ENCODE peak calls at places on chromosomes 7 and 10, in nine cellular contexts. F, U, L, M, R, S, E, G and P are unnamed samples.

GRCh38 chr10:83886871-83887270 is 252.4 kb upstream of the GHITM start:
- DNase-seq in R (no peak), G (no peak), U (no peak), E (no peak), F (no peak), S (no peak), L (no peak), M (no peak), P (no peak)

GRCh38 chr7:78924581-78924980 is 528.9 kb downstream of the MAGI2 start:
- DNase-seq in E (no peak), G (no peak), L (no peak), M (no peak), U (no peak), F (no peak), S (no peak), R (peak), P (no peak)

GRCh38 chr10:130354976-130355795 is 219.0 kb downstream of the GLRX3 start:
- DNase-seq in S (no peak), G (no peak), R (no peak), L (peak), U (no peak), E (no peak), M (no peak), F (no peak), P (no peak)

GRCh38 chr7:2082357-2083038 is 150.2 kb downstream of the MAD1L1 start:
- DNase-seq in U (no peak), E (no peak), L (no peak), G (no peak), F (no peak), M (no peak), R (no peak), S (no peak), P (no peak)

GRCh38 chr10:115936926-115937755 is 335.9 kb downstream of the GFRA1 start:
- DNase-seq in E (no peak), F (no peak), S (no peak), U (no peak), G (no peak), M (no peak), R (peak), L (no peak), P (no peak)

GRCh38 chr10:34504534-34504933 is 310.6 kb downstream of the PARD3 start:
- DNase-seq in S (no peak), L (no peak), U (no peak), E (no peak), R (peak), G (peak), F (no peak), M (no peak), P (no peak)

GRCh38 chr7:148982596-148983219 is 45.6 kb downstream of the PDIA4 start:
- DNase-seq in F (no peak), M (no peak), L (no peak), U (no peak), G (no peak), R (peak), S (no peak), E (no peak), P (no peak)

GRCh38 chr10:54985732-54986131 is 184.7 kb upstream of the PCDH15 start:
- DNase-seq in U (no peak), L (no peak), G (no peak), M (no peak), F (no peak), R (peak), S (no peak), E (no peak), P (no peak)

GRCh38 chr10:95183451-95184230 is 10.4 kb upstream of the ACSM6 start:
- DNase-seq in G (peak), M (peak), U (peak), F (peak), E (peak), L (peak), R (peak), S (peak), P (peak)
- H3K27ac ChIP-seq in G (peak), M (peak), U (peak), F (peak), E (peak), L (peak), R (no peak), S (no peak), P (no peak)

GRCh38 chr10:59322131-59322530 is 40.2 kb downstream of the FAM13C start:
- DNase-seq in E (no peak), F (no peak), G (no peak), S (no peak), L (no peak), R (no peak), M (no peak), U (no peak), P (no peak)
- H3K27ac ChIP-seq in E (no peak), F (peak), G (no peak), S (peak), L (no peak), R (no peak), M (no peak), U (no peak), P (no peak)

GRCh38 chr10:11547111-11547625 is 64.3 kb downstream of the USP6NL start:
- DNase-seq in F (no peak), E (no peak), L (no peak), G (no peak), U (no peak), R (peak), M (no peak), S (no peak), P (no peak)
- H3K27ac ChIP-seq in F (no peak), E (peak), L (no peak), G (peak), U (no peak), R (peak), M (no peak), S (no peak), P (no peak)

DNA sequence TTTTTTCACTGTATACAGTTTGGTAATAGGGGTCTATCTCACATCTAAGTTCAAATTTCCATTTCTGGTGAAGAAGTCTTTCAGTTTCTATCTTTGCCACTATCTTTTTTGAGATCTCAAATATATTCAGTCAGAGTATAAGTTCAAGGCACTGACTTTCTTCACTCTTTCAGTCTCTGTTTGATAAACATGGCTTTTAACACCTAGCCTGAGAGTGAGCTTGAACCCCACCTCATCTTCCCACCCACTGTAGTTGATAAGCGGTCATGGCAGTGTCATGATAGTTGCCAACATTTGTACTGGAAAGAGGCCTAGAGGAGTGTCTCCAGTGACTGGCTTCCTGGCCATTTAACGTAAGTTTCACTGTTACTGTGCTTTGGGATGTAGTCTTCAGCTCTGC is 41.2 kb upstream of the AGR3 start:
- DNase-seq in E (no peak), R (no peak), L (no peak), U (no peak), F (no peak), S (no peak), M (no peak), G (no peak), P (no peak)
- H3K27ac ChIP-seq in E (no peak), R (no peak), L (no peak), U (no peak), F (no peak), S (no peak), M (peak), G (peak), P (no peak)